ENCODE peak calls at places on chromosomes 6 and 20, in four cellular contexts. One of them, this sample, is unnamed.

GRCh38 chr20:32457476-32457986 is 99.4 kb downstream of the ASXL1 start:
- DNase-seq in H54: no peak
- DNase-seq in transverse colon: no peak
- DNase-seq in HCT116: no peak
- DNase-seq in this sample: peak

GRCh38 chr6:35287671-35288396 is 9.8 kb upstream of the DEF6 start:
- DNase-seq in H54: no peak
- DNase-seq in transverse colon: no peak
- DNase-seq in HCT116: no peak
- DNase-seq in this sample: no peak

GRCh38 chr6:44564906-44565524 is 177.5 kb downstream of the CDC5L start:
- DNase-seq in H54: no peak
- DNase-seq in transverse colon: no peak
- DNase-seq in HCT116: no peak
- DNase-seq in this sample: no peak

GRCh38 chr6:26216886-26217713 is 129.9 kb downstream of the HFE start:
- DNase-seq in H54: no peak
- DNase-seq in transverse colon: peak
- DNase-seq in HCT116: no peak
- DNase-seq in this sample: peak

GRCh38 chr6:77368660-77369313 is 94.5 kb downstream of the HTR1B start:
- DNase-seq in H54: peak
- DNase-seq in transverse colon: peak
- DNase-seq in HCT116: peak
- DNase-seq in this sample: peak

GRCh38 chr20:21633829-21634228 is 71.6 kb upstream of the PAX1 start:
- DNase-seq in H54: no peak
- DNase-seq in transverse colon: no peak
- DNase-seq in HCT116: no peak
- DNase-seq in this sample: no peak

GRCh38 chr20:25230177-25230831 is 17.6 kb upstream of the PYGB start:
- DNase-seq in H54: no peak
- DNase-seq in transverse colon: no peak
- DNase-seq in HCT116: no peak
- DNase-seq in this sample: no peak

GRCh38 chr20:53149652-53150205 is 177.6 kb downstream of the TSHZ2 start:
- DNase-seq in H54: no peak
- DNase-seq in transverse colon: no peak
- DNase-seq in HCT116: no peak
- DNase-seq in this sample: no peak

GRCh38 chr6:155115893-155116570 is 120.9 kb downstream of the TIAM2 start:
- DNase-seq in H54: no peak
- DNase-seq in transverse colon: no peak
- DNase-seq in HCT116: no peak
- DNase-seq in this sample: no peak

GRCh38 chr6:82251942-82252341 is 4.4 kb upstream of the IBTK start:
- DNase-seq in H54: no peak
- DNase-seq in transverse colon: no peak
- DNase-seq in HCT116: peak
- DNase-seq in this sample: peak

GRCh38 chr20:60087563-60088105 is 129.4 kb downstream of the CDH26 start:
- DNase-seq in H54: no peak
- DNase-seq in transverse colon: no peak
- DNase-seq in HCT116: no peak
- DNase-seq in this sample: no peak

GRCh38 chr20:38805958-38806854 is 709 bp downstream of the PPP1R16B start:
- DNase-seq in H54: no peak
- DNase-seq in transverse colon: peak
- DNase-seq in HCT116: no peak
- DNase-seq in this sample: no peak

GRCh38 chr6:37027036-37027720 is 21.7 kb downstream of the FGD2 start:
- DNase-seq in H54: no peak
- DNase-seq in transverse colon: no peak
- DNase-seq in HCT116: no peak
- DNase-seq in this sample: no peak

GRCh38 chr6:81864124-81864523 is 111.6 kb upstream of the TENT5A start:
- DNase-seq in H54: no peak
- DNase-seq in transverse colon: no peak
- DNase-seq in HCT116: no peak
- DNase-seq in this sample: no peak

GRCh38 chr20:44231193-44231592 is 15.9 kb upstream of the GDAP1L1 start:
- DNase-seq in H54: peak
- DNase-seq in transverse colon: no peak
- DNase-seq in HCT116: no peak
- DNase-seq in this sample: no peak

GRCh38 chr20:62928246-62928939 is 2.1 kb upstream of the DIDO1 start:
- DNase-seq in H54: no peak
- DNase-seq in transverse colon: peak
- DNase-seq in HCT116: no peak
- DNase-seq in this sample: peak

GRCh38 chr20:53598140-53599038 is 4.8 kb upstream of the ZNF217 start:
- DNase-seq in H54: no peak
- DNase-seq in transverse colon: no peak
- DNase-seq in HCT116: no peak
- DNase-seq in this sample: no peak

GRCh38 chr6:5175195-5175594 is 85.6 kb downstream of the LYRM4 start:
- DNase-seq in H54: no peak
- DNase-seq in transverse colon: no peak
- DNase-seq in HCT116: no peak
- DNase-seq in this sample: no peak

GRCh38 chr20:1809121-1809520 is 86.1 kb upstream of the SIRPA start:
- DNase-seq in H54: peak
- DNase-seq in transverse colon: no peak
- DNase-seq in HCT116: no peak
- DNase-seq in this sample: no peak

GRCh38 chr20:4234128-4234527 is 218.8 kb upstream of the RNF24 start:
- DNase-seq in H54: no peak
- DNase-seq in transverse colon: no peak
- DNase-seq in HCT116: no peak
- DNase-seq in this sample: peak

GRCh38 chr6:99588618-99589289 is 17.9 kb upstream of the PRDM13 start:
- DNase-seq in H54: no peak
- DNase-seq in transverse colon: peak
- DNase-seq in HCT116: no peak
- DNase-seq in this sample: peak

GRCh38 chr20:4546786-4547185 is 174.9 kb upstream of the PRND start:
- DNase-seq in H54: peak
- DNase-seq in transverse colon: no peak
- DNase-seq in HCT116: peak
- DNase-seq in this sample: no peak

GRCh38 chr6:38185244-38185643 is 365.7 kb downstream of the ZFAND3 start:
- DNase-seq in H54: no peak
- DNase-seq in transverse colon: no peak
- DNase-seq in HCT116: no peak
- DNase-seq in this sample: no peak

GRCh38 chr6:49906511-49906910 is 40.2 kb upstream of the CRISP1 start:
- DNase-seq in H54: no peak
- DNase-seq in transverse colon: no peak
- DNase-seq in HCT116: no peak
- DNase-seq in this sample: no peak

GRCh38 chr6:16150098-16150497 is 21.2 kb downstream of the MYLIP start:
- DNase-seq in H54: no peak
- DNase-seq in transverse colon: no peak
- DNase-seq in HCT116: no peak
- DNase-seq in this sample: no peak

GRCh38 chr6:170108456-170108855 is 182.4 kb downstream of the DLL1 start:
- DNase-seq in H54: no peak
- DNase-seq in transverse colon: no peak
- DNase-seq in HCT116: no peak
- DNase-seq in this sample: no peak

GRCh38 chr6:15817100-15817499 is 154.3 kb upstream of the DTNBP1 start:
- DNase-seq in H54: no peak
- DNase-seq in transverse colon: no peak
- DNase-seq in HCT116: no peak
- DNase-seq in this sample: no peak

GRCh38 chr6:46103437-46103836 is 26.4 kb upstream of the ENPP4 start:
- DNase-seq in H54: no peak
- DNase-seq in transverse colon: no peak
- DNase-seq in HCT116: no peak
- DNase-seq in this sample: no peak

GRCh38 chr6:34319471-34319885 is 70.7 kb upstream of the SMIM29 start:
- DNase-seq in H54: no peak
- DNase-seq in transverse colon: no peak
- DNase-seq in HCT116: no peak
- DNase-seq in this sample: no peak

GRCh38 chr6:130681028-130681427 is 146.2 kb upstream of the SMLR1 start:
- DNase-seq in H54: no peak
- DNase-seq in transverse colon: no peak
- DNase-seq in HCT116: no peak
- DNase-seq in this sample: no peak

GRCh38 chr6:30612687-30613248 is 4.3 kb downstream of the PPP1R10 start:
- DNase-seq in H54: no peak
- DNase-seq in transverse colon: no peak
- DNase-seq in HCT116: no peak
- DNase-seq in this sample: no peak

GRCh38 chr6:121309768-121310473 is 24.4 kb downstream of the TBC1D32 start:
- DNase-seq in H54: no peak
- DNase-seq in transverse colon: no peak
- DNase-seq in HCT116: no peak
- DNase-seq in this sample: no peak

GRCh38 chr6:109308018-109308492 is 74.2 kb downstream of the CD164 start:
- DNase-seq in H54: peak
- DNase-seq in transverse colon: peak
- DNase-seq in HCT116: no peak
- DNase-seq in this sample: peak

GRCh38 chr6:14524319-14524718 is 406.7 kb downstream of the CD83 start:
- DNase-seq in H54: no peak
- DNase-seq in transverse colon: no peak
- DNase-seq in HCT116: no peak
- DNase-seq in this sample: no peak

GRCh38 chr6:6942826-6943225 is 164.9 kb upstream of the RREB1 start:
- DNase-seq in H54: no peak
- DNase-seq in transverse colon: peak
- DNase-seq in HCT116: no peak
- DNase-seq in this sample: peak

GRCh38 chr20:46648903-46649649 is 2.2 kb downstream of the SLC13A3 start:
- DNase-seq in H54: no peak
- DNase-seq in transverse colon: no peak
- DNase-seq in HCT116: no peak
- DNase-seq in this sample: no peak

GRCh38 chr20:8148501-8148900 is 16.4 kb downstream of the PLCB1 start:
- DNase-seq in H54: no peak
- DNase-seq in transverse colon: no peak
- DNase-seq in HCT116: no peak
- DNase-seq in this sample: no peak
- TF ChIP-seq POLR2A in H54: no peak
- TF ChIP-seq POLR2A in transverse colon: no peak
- TF ChIP-seq POLR2A in HCT116: no peak
- TF ChIP-seq POLR2A in this sample: no peak

DNA sequence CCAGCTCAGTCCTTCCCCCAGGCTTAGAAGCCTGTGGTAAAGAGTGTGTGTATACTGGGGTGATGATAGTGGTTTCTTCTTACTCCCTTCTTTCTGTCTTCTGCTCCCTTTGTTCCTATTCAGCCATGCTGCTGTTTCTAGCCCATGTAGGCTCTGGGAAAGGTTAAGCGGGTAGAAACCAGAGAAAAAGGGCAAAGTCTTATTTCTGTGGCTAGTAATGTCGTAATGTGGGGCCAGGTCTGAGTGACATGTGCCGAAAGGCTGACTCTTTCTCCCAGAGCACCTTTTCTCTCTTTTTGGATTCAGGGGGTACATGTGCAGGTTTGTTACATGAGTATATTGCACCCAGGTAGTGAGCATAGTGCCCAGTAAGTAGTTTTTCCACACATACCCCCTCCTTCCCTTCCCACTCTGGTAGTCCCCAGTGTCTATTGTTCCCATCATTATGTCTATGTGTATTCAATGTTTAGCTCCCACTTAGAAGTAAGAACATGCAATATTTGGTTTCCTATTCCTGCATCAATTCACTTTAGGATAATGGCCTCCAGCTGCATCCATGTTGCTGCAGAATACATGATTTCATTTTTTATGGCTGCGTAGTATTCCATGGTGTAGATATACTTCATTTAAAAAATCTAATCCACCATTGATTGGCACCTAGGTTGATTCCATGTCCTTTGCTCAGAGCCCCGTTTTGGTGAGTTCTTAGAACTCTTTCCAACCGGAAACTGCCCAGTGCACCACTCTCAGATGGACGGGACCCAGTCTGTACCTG is 74.3 kb downstream of the EFHC1 start:
- DNase-seq in H54: no peak
- DNase-seq in transverse colon: no peak
- DNase-seq in HCT116: no peak
- DNase-seq in this sample: no peak
- TF ChIP-seq POLR2A in H54: no peak
- TF ChIP-seq POLR2A in transverse colon: no peak
- TF ChIP-seq POLR2A in HCT116: no peak
- TF ChIP-seq POLR2A in this sample: no peak

DNA sequence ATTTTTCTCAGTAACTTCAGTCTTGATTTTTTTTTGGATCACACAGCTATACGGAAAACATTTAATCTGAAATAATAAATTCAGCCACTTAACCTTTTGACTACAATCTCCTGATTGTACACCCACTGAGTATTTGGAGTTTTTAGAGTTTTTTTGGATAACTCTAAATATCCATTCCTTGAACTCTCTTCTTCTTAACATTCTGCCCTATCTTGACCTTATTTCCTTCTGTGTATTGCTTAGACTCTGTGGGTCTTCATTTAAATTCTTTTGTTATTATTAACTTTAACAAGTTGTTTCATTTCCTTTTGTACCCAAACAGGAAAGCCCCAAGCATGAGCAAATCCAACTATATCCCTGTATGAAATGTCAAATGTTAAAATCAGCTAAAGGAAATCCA is 170.2 kb upstream of the PTCHD4 start:
- DNase-seq in H54: no peak
- DNase-seq in transverse colon: no peak
- DNase-seq in HCT116: no peak
- DNase-seq in this sample: no peak
- TF ChIP-seq POLR2A in H54: no peak
- TF ChIP-seq POLR2A in transverse colon: no peak
- TF ChIP-seq POLR2A in HCT116: no peak
- TF ChIP-seq POLR2A in this sample: no peak

GRCh38 chr6:3742426-3743344 is 8.8 kb downstream of the PXDC1 start:
- DNase-seq in H54: peak
- DNase-seq in transverse colon: peak
- DNase-seq in HCT116: peak
- DNase-seq in this sample: peak
- TF ChIP-seq POLR2A in H54: no peak
- TF ChIP-seq POLR2A in transverse colon: no peak
- TF ChIP-seq POLR2A in HCT116: no peak
- TF ChIP-seq POLR2A in this sample: no peak

This sample was measured in erythroblast.